ENCODE peak calls at places on chromosomes 6 and 20, in five cellular contexts. H is EH, P is substantia nigra, V is foreskin fibroblast, U is NCI-H2171 treated with DMSO at 0.1 percent for 48 hours. G is an unnamed sample.

GRCh38 chr6:84847349-84848160 is 83.2 kb upstream of the TBX18 start:
- DNase-seq in V (peak), P (no peak), H (peak), U (no peak), G (peak)

GRCh38 chr20:54257090-54257816 is 49.4 kb downstream of the PFDN4 start:
- DNase-seq in H (peak), P (no peak), U (no peak), V (peak), G (peak)

GRCh38 chr6:158787395-158787794 is 31.8 kb downstream of the EZR start:
- DNase-seq in H (no peak), P (no peak), V (no peak), U (peak), G (no peak)

GRCh38 chr6:98653171-98653570 is 181.2 kb upstream of the POU3F2 start:
- DNase-seq in V (no peak), U (no peak), P (no peak), H (no peak), G (peak)

GRCh38 chr6:62367601-62368000 is 81.6 kb upstream of the KHDRBS2 start:
- DNase-seq in V (no peak), H (no peak), U (no peak), P (no peak), G (no peak)

GRCh38 chr20:9246731-9247130 is 177.8 kb downstream of the PLCB4 start:
- DNase-seq in P (no peak), U (no peak), V (no peak), H (no peak), G (no peak)

GRCh38 chr20:10857362-10858070 is 183.7 kb upstream of the JAG1 start:
- DNase-seq in H (peak), V (no peak), U (no peak), P (no peak), G (no peak)

GRCh38 chr20:5390719-5391118 is 74.0 kb upstream of the PROKR2 start:
- DNase-seq in H (no peak), U (no peak), V (no peak), P (no peak), G (no peak)

GRCh38 chr6:42979523-42980177 is 669 bp upstream of the PEX6 start:
- DNase-seq in V (peak), H (no peak), U (peak), P (no peak), G (no peak)

GRCh38 chr20:63553251-63553932 is 567 bp upstream of the FNDC11 start:
- DNase-seq in H (peak), U (peak), V (peak), P (no peak), G (peak)

GRCh38 chr6:1756472-1757129 is 146.9 kb downstream of the FOXC1 start:
- DNase-seq in U (no peak), H (no peak), V (no peak), P (no peak), G (no peak)

GRCh38 chr6:40082278-40083043 is 148.2 kb upstream of the MOCS1 start:
- DNase-seq in U (no peak), H (no peak), P (no peak), V (no peak), G (no peak)

GRCh38 chr20:37867289-37868195 is 35.4 kb upstream of the VSTM2L start:
- DNase-seq in P (no peak), U (no peak), H (no peak), V (no peak), G (no peak)

GRCh38 chr6:153001767-153002612 is 519 bp downstream of the MTRF1L start:
- DNase-seq in U (peak), V (no peak), P (no peak), H (peak), G (peak)

GRCh38 chr20:44247131-44247571 is at the start of gene GDAP1L1:
- DNase-seq in U (peak), H (no peak), V (no peak), P (peak), G (no peak)

G was measured in A172.